ENCODE peak calls at places on chromosomes 2 and 18, in five cellular contexts. One of them, this sample, is unnamed.
A peak's percentile ranks its signal among the peaks of the same experiment; 100 is the strongest.

GRCh38 chr2:164873096-164873670 is 31.6 kb upstream of the COBLL1 start:
- DNase-seq in AML-193: no peak
- DNase-seq in Caki2: no peak
- DNase-seq in effector CD4-positive, alpha-beta T cell: no peak
- DNase-seq in activated CD8-positive, alpha-beta memory T cell treated with anti-CD3 and anti-CD28 coated beads, Interleukin-2, amount 50 U/mL, for 48 hours: no peak
- DNase-seq in this sample: no peak

GRCh38 chr2:42214669-42215068 is 45.5 kb downstream of the EML4 start:
- DNase-seq in AML-193: peak; percentile 4
- DNase-seq in Caki2: no peak
- DNase-seq in effector CD4-positive, alpha-beta T cell: no peak
- DNase-seq in activated CD8-positive, alpha-beta memory T cell treated with anti-CD3 and anti-CD28 coated beads, Interleukin-2, amount 50 U/mL, for 48 hours: no peak
- DNase-seq in this sample: no peak

GRCh38 chr2:40540026-40540425 is 88.1 kb upstream of the SLC8A1 start:
- DNase-seq in AML-193: no peak
- DNase-seq in Caki2: no peak
- DNase-seq in effector CD4-positive, alpha-beta T cell: no peak
- DNase-seq in activated CD8-positive, alpha-beta memory T cell treated with anti-CD3 and anti-CD28 coated beads, Interleukin-2, amount 50 U/mL, for 48 hours: no peak
- DNase-seq in this sample: no peak

GRCh38 chr2:96091711-96092579 is 24.4 kb downstream of the ADRA2B start:
- DNase-seq in AML-193: no peak
- DNase-seq in Caki2: no peak
- DNase-seq in effector CD4-positive, alpha-beta T cell: no peak
- DNase-seq in activated CD8-positive, alpha-beta memory T cell treated with anti-CD3 and anti-CD28 coated beads, Interleukin-2, amount 50 U/mL, for 48 hours: no peak
- DNase-seq in this sample: no peak

GRCh38 chr2:144935736-144936135 is 415.8 kb upstream of the ZEB2 start:
- DNase-seq in AML-193: no peak
- DNase-seq in Caki2: no peak
- DNase-seq in effector CD4-positive, alpha-beta T cell: no peak
- DNase-seq in activated CD8-positive, alpha-beta memory T cell treated with anti-CD3 and anti-CD28 coated beads, Interleukin-2, amount 50 U/mL, for 48 hours: no peak
- DNase-seq in this sample: no peak

GRCh38 chr18:3486514-3486913 is 36.5 kb downstream of the TGIF1 start:
- DNase-seq in AML-193: no peak
- DNase-seq in Caki2: peak; percentile 59
- DNase-seq in effector CD4-positive, alpha-beta T cell: no peak
- DNase-seq in activated CD8-positive, alpha-beta memory T cell treated with anti-CD3 and anti-CD28 coated beads, Interleukin-2, amount 50 U/mL, for 48 hours: no peak
- DNase-seq in this sample: no peak

GRCh38 chr2:38407111-38407682 is 30.1 kb upstream of the ATL2 start:
- DNase-seq in AML-193: no peak
- DNase-seq in Caki2: no peak
- DNase-seq in effector CD4-positive, alpha-beta T cell: no peak
- DNase-seq in activated CD8-positive, alpha-beta memory T cell treated with anti-CD3 and anti-CD28 coated beads, Interleukin-2, amount 50 U/mL, for 48 hours: no peak
- DNase-seq in this sample: no peak

GRCh38 chr2:144233226-144234114 is 286.4 kb downstream of the ZEB2 start:
- DNase-seq in AML-193: no peak
- DNase-seq in Caki2: no peak
- DNase-seq in effector CD4-positive, alpha-beta T cell: no peak
- DNase-seq in activated CD8-positive, alpha-beta memory T cell treated with anti-CD3 and anti-CD28 coated beads, Interleukin-2, amount 50 U/mL, for 48 hours: no peak
- DNase-seq in this sample: no peak

GRCh38 chr2:142502402-142502801 is 371.6 kb upstream of the LRP1B start:
- DNase-seq in AML-193: no peak
- DNase-seq in Caki2: no peak
- DNase-seq in effector CD4-positive, alpha-beta T cell: no peak
- DNase-seq in activated CD8-positive, alpha-beta memory T cell treated with anti-CD3 and anti-CD28 coated beads, Interleukin-2, amount 50 U/mL, for 48 hours: no peak
- DNase-seq in this sample: no peak

GRCh38 chr2:127637725-127638252 is 8.2 kb upstream of the GPR17 start:
- DNase-seq in AML-193: peak; percentile 13
- DNase-seq in Caki2: peak; percentile 14
- DNase-seq in effector CD4-positive, alpha-beta T cell: no peak
- DNase-seq in activated CD8-positive, alpha-beta memory T cell treated with anti-CD3 and anti-CD28 coated beads, Interleukin-2, amount 50 U/mL, for 48 hours: no peak
- DNase-seq in this sample: no peak

GRCh38 chr2:28750316-28751101 is 1.1 kb upstream of the PPP1CB start:
- DNase-seq in AML-193: peak; percentile 4
- DNase-seq in Caki2: peak; percentile 68
- DNase-seq in effector CD4-positive, alpha-beta T cell: peak; percentile 14
- DNase-seq in activated CD8-positive, alpha-beta memory T cell treated with anti-CD3 and anti-CD28 coated beads, Interleukin-2, amount 50 U/mL, for 48 hours: peak; percentile 56
- DNase-seq in this sample: no peak

GRCh38 chr2:75562513-75562864 is 1.8 kb upstream of the EVA1A start:
- DNase-seq in AML-193: no peak
- DNase-seq in Caki2: no peak
- DNase-seq in effector CD4-positive, alpha-beta T cell: no peak
- DNase-seq in activated CD8-positive, alpha-beta memory T cell treated with anti-CD3 and anti-CD28 coated beads, Interleukin-2, amount 50 U/mL, for 48 hours: no peak
- DNase-seq in this sample: no peak

GRCh38 chr2:42450136-42450535 is 43.6 kb downstream of the KCNG3 start:
- DNase-seq in AML-193: no peak
- DNase-seq in Caki2: no peak
- DNase-seq in effector CD4-positive, alpha-beta T cell: no peak
- DNase-seq in activated CD8-positive, alpha-beta memory T cell treated with anti-CD3 and anti-CD28 coated beads, Interleukin-2, amount 50 U/mL, for 48 hours: no peak
- DNase-seq in this sample: no peak

GRCh38 chr18:35457140-35457704 is 40.5 kb downstream of the INO80C start:
- DNase-seq in AML-193: no peak
- DNase-seq in Caki2: no peak
- DNase-seq in effector CD4-positive, alpha-beta T cell: no peak
- DNase-seq in activated CD8-positive, alpha-beta memory T cell treated with anti-CD3 and anti-CD28 coated beads, Interleukin-2, amount 50 U/mL, for 48 hours: no peak
- DNase-seq in this sample: no peak

GRCh38 chr18:5159080-5159479 is 38.0 kb downstream of the AKAIN1 start:
- DNase-seq in AML-193: no peak
- DNase-seq in Caki2: no peak
- DNase-seq in effector CD4-positive, alpha-beta T cell: no peak
- DNase-seq in activated CD8-positive, alpha-beta memory T cell treated with anti-CD3 and anti-CD28 coated beads, Interleukin-2, amount 50 U/mL, for 48 hours: no peak
- DNase-seq in this sample: peak; percentile 65

GRCh38 chr2:43070039-43070438 is 156.4 kb downstream of the ZFP36L2 start:
- DNase-seq in AML-193: no peak
- DNase-seq in Caki2: no peak
- DNase-seq in effector CD4-positive, alpha-beta T cell: no peak
- DNase-seq in activated CD8-positive, alpha-beta memory T cell treated with anti-CD3 and anti-CD28 coated beads, Interleukin-2, amount 50 U/mL, for 48 hours: no peak
- DNase-seq in this sample: no peak

GRCh38 chr2:216671081-216671411 is 24.3 kb downstream of the IGFBP5 start:
- DNase-seq in AML-193: no peak
- DNase-seq in Caki2: no peak
- DNase-seq in effector CD4-positive, alpha-beta T cell: no peak
- DNase-seq in activated CD8-positive, alpha-beta memory T cell treated with anti-CD3 and anti-CD28 coated beads, Interleukin-2, amount 50 U/mL, for 48 hours: no peak
- DNase-seq in this sample: no peak

GRCh38 chr2:15527074-15527739 is 33.9 kb downstream of the NBAS start:
- DNase-seq in AML-193: no peak
- DNase-seq in Caki2: no peak
- DNase-seq in effector CD4-positive, alpha-beta T cell: no peak
- DNase-seq in activated CD8-positive, alpha-beta memory T cell treated with anti-CD3 and anti-CD28 coated beads, Interleukin-2, amount 50 U/mL, for 48 hours: no peak
- DNase-seq in this sample: no peak

GRCh38 chr18:10661333-10661732 is 135.5 kb downstream of the NAPG start:
- DNase-seq in AML-193: no peak
- DNase-seq in Caki2: peak; percentile 75
- DNase-seq in effector CD4-positive, alpha-beta T cell: no peak
- DNase-seq in activated CD8-positive, alpha-beta memory T cell treated with anti-CD3 and anti-CD28 coated beads, Interleukin-2, amount 50 U/mL, for 48 hours: no peak
- DNase-seq in this sample: no peak

GRCh38 chr2:96251721-96252292 is 14.0 kb downstream of the TMEM127 start:
- DNase-seq in AML-193: peak; percentile 6
- DNase-seq in Caki2: peak; percentile 95
- DNase-seq in effector CD4-positive, alpha-beta T cell: no peak
- DNase-seq in activated CD8-positive, alpha-beta memory T cell treated with anti-CD3 and anti-CD28 coated beads, Interleukin-2, amount 50 U/mL, for 48 hours: no peak
- DNase-seq in this sample: no peak